ENCODE peak calls at places on chromosome 10, in five cellular contexts. Z is HCT116, T is right lobe of liver, S is heart left ventricle, B is esophagus muscularis mucosa. V is an unnamed sample. For H3K36me3, the result is how much of the 10 kb centered on the place peaks cover.

GRCh38 chr10:12643279-12643678 is 293.9 kb downstream of the CAMK1D start:
- DNase-seq in Z (no peak), T (no peak), S (no peak), B (no peak), V (no peak)

GRCh38 chr10:96125142-96125515 is 5.0 kb upstream of the ZNF518A start:
- DNase-seq in Z (no peak), T (no peak), S (no peak), B (no peak), V (no peak)

GRCh38 chr10:49369216-49370162 is 26.4 kb downstream of the DRGX start:
- DNase-seq in Z (no peak), T (no peak), S (no peak), B (no peak), V (no peak)

GRCh38 chr10:24465899-24466615 is 257.1 kb downstream of the KIAA1217 start:
- DNase-seq in Z (peak), T (peak), S (no peak), B (no peak), V (peak)

GRCh38 chr10:89118091-89118490 is 89.0 kb downstream of the CH25H start:
- DNase-seq in Z (peak), T (no peak), S (no peak), B (no peak), V (no peak)

GRCh38 chr10:28838908-28839307 is 161.6 kb downstream of the BAMBI start:
- DNase-seq in Z (peak), T (no peak), S (no peak), B (no peak), V (peak)

GRCh38 chr10:96049340-96049739 is 6.0 kb downstream of the CCNJ start:
- DNase-seq in Z (no peak), T (no peak), S (no peak), B (no peak), V (no peak)

GRCh38 chr10:27512548-27512947 is 8.4 kb downstream of the RAB18 start:
- DNase-seq in Z (no peak), T (no peak), S (no peak), B (no peak), V (no peak)

GRCh38 chr10:98748298-98748697 is 301.6 kb upstream of the HPS1 start:
- DNase-seq in Z (peak), T (no peak), S (no peak), B (no peak), V (no peak)

GRCh38 chr10:124523301-124523871 is 61.8 kb downstream of the LHPP start:
- DNase-seq in Z (no peak), T (no peak), S (no peak), B (no peak), V (peak)

GRCh38 chr10:96588060-96588554 is 1.3 kb upstream of the TM9SF3 start:
- DNase-seq in Z (no peak), T (no peak), S (no peak), B (no peak), V (peak)

GRCh38 chr10:122164028-122164601 is 107.0 kb upstream of the BTBD16 start:
- DNase-seq in Z (no peak), T (no peak), S (no peak), B (no peak), V (no peak)

GRCh38 chr10:29244978-29245377 is 43.9 kb upstream of the LYZL1 start:
- DNase-seq in Z (no peak), T (no peak), S (no peak), B (no peak), V (no peak)

GRCh38 chr10:103679096-103679790 is 176.1 kb downstream of the SH3PXD2A start:
- DNase-seq in Z (no peak), T (no peak), S (no peak), B (no peak), V (peak)

GRCh38 chr10:43395571-43396060 is 13.4 kb downstream of the HNRNPF start:
- DNase-seq in Z (no peak), T (no peak), S (no peak), B (no peak), V (no peak)
- TF ChIP-seq POLR2A in Z (no peak), T (no peak), S (no peak), B (no peak), V (no peak)

GRCh38 chr10:68759967-68760366 is 38.9 kb downstream of the CCAR1 start:
- DNase-seq in Z (no peak), T (no peak), S (no peak), B (no peak), V (no peak)
- H3K36me3 ChIP-seq in Z (half or more), T (half or more), S (half or more), B (half or more), V (under half)

DNA sequence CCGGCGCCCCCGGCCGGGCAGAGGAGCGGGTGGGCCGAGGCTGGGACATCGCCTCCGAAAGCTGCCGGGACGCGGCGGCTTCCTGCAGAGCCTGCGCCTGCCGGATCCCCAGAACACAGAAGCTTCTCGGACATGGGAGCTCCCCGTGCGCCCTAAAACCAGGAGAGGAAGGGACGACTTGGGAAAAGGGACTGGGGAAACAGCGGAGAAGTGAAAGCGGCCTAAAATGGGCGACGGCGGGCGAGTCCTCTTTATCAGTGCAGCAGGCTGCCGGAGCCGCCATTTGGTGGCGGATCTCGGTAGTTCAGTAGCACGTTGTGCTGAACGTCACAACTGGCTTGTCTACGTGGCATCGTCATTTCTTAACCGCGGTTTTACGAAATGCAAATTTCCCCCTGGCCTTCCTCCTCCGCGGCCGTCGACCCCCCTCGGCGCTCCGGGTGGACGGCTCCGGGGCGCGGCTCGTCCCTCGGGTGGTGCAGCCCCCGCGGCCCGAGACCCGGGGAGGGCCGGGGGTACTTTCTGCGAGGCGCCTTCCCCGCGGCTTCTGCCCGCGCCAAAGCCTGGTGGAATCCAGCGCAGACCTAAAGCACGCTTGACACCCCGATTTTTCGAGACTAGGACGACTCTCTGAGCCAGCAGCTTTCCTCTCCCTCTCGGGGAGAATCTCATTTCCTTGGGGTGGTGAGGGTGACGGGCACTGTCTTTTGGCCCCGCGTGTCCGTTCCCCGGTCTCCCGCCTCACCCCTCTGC is 9.9 kb upstream of the SPAG6 start:
- DNase-seq in Z (no peak), T (peak), S (peak), B (no peak), V (peak)
- H3K4me3 ChIP-seq in Z (no peak), T (peak), S (peak), B (peak), V (peak)

DNA sequence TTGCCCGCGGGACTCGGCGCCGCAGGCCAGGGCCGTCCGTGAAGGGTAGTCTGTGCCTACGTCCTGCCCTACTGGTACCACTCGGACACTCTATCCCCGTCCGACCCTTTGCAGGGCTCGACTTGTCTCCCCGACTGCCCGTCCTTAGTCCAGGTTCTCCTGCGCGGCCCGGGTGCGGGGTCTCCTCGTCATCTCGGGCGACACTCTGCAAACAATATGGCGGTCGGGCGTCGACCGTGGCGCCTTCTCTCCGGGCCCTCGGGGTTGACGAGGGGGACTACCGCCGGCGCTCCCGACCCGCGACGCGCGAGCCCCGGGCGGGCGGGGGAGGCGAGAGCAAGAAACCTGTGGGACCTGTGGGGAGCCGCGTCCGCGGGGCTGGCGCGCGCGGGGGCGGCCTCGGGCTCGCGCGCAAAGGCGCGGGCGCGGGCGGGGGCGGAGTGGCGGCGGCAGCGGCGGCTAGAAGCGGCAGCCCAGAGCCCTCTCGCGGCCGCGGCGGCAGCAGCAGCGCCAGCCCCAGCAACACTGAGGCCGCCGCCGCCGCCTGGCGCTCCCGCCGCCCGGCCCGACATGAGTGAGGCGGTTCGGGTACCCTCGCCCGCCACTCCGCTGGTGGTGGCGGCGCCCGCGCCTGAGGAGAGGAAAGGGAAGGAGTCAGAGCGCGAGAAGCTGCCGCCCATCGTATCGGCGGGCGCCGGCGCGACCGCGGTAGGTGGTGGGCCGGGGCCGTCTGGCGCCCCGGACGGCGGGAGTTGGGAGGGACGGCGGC is at the start of gene HECTD2:
- DNase-seq in Z (peak), T (peak), S (peak), B (no peak), V (peak)
- TF ChIP-seq POLR2A in Z (peak), T (peak), S (no peak), B (no peak), V (peak)

DNA sequence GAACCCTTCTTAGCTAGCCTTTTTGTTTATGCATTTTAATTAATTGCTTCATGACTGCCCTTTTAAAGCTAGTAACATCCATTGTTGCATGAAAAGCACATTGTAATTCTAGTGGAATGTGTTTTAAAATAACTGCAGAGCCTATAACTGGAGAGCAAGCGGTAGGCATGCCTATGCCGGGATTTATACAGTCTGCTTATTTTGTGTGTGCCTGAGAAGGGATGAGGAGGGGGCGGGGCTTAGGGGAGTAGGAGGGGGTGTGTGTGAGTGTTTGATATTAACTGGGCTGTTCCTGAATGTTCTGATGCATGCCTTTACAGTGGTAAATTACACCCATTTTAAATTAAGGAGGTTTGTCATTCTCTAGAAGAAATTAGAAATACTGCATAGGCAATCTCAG is 208.1 kb downstream of the TCF7L2 start:
- DNase-seq in Z (no peak), T (no peak), S (no peak), B (no peak), V (no peak)
- H3K36me3 ChIP-seq in Z (half or more), T (half or more), S (under half), B (half or more), V (under half)

GRCh38 chr10:86376852-86377796 is 10.5 kb upstream of the GRID1 start:
- DNase-seq in Z (peak), T (peak), S (peak), B (no peak), V (peak)
- H3K4me3 ChIP-seq in Z (no peak), T (no peak), S (peak), B (peak), V (no peak)

DNA sequence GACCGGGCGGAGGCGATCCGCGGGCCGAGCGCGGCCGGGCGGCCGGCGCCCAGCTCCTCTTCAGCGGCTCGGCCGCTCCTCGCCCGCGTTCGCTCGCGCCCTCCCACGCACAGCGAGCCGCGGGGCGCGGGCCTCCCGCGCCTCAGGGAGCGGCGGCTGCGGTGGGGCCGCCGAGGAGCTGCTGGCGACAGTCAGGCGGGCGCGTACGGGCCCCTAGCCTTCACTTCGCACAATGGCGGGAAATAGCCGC is at the start of gene MCMBP:
- DNase-seq in Z (no peak), T (no peak), S (no peak), B (no peak), V (no peak)
- TF ChIP-seq POLR2A in Z (peak), T (peak), S (peak), B (no peak), V (no peak)

GRCh38 chr10:109862738-109863137 is 60.6 kb downstream of the XPNPEP1 start:
- DNase-seq in Z (no peak), T (no peak), S (no peak), B (no peak), V (no peak)
- H3K36me3 ChIP-seq in Z (under half), T (under half), S (under half), B (half or more), V (under half)

GRCh38 chr10:31157125-31157983 is 125.7 kb upstream of the ZNF438 start:
- DNase-seq in Z (no peak), T (no peak), S (peak), B (peak), V (peak)
- H3K4me3 ChIP-seq in Z (no peak), T (no peak), S (no peak), B (peak), V (no peak)